ENCODE peak calls at places on chromosomes 16 and 17, in six cellular contexts. O is endothelial cell of umbilical vein, X is IMR-90, B is BE2C, S is endodermal cell, F is left ventricle myocardium inferior. D is an unnamed sample.

GRCh38 chr17:1787301-1787902 is 25.5 kb downstream of the SERPINF1 start:
- DNase-seq in O (peak; percentile 88), X (peak; percentile 96), B (peak; percentile 71), S (no peak), F (peak; percentile 46), D (no peak)

GRCh38 chr17:65892912-65893377 is 299.0 kb downstream of the CEP112 start:
- DNase-seq in O (no peak), X (no peak), B (no peak), S (no peak), F (no peak), D (no peak)

GRCh38 chr16:29862383-29862883 is 593 bp downstream of the CDIPT start:
- DNase-seq in O (peak; percentile 44), X (no peak), B (no peak), S (no peak), F (peak; percentile 24), D (no peak)

GRCh38 chr17:38912221-38912813 is 13.1 kb upstream of the LASP1NB start:
- DNase-seq in O (no peak), X (no peak), B (peak; percentile 91), S (peak; percentile 40), F (peak; percentile 80), D (peak; percentile 27)

GRCh38 chr17:66357037-66357436 is 54.6 kb downstream of the PRKCA start:
- DNase-seq in O (no peak), X (peak; percentile 45), B (peak; percentile 24), S (no peak), F (no peak), D (no peak)

GRCh38 chr17:40316571-40317344 is 7.8 kb downstream of the RARA start:
- DNase-seq in O (peak; percentile 54), X (peak; percentile 75), B (peak; percentile 70), S (peak; percentile 92), F (peak; percentile 78), D (peak; percentile 91)

GRCh38 chr16:89280546-89281188 is 63.2 kb downstream of the ZNF778 start:
- DNase-seq in O (no peak), X (no peak), B (no peak), S (no peak), F (no peak), D (no peak)

GRCh38 chr16:87186440-87186839 is 130.8 kb downstream of the C16orf95 start:
- DNase-seq in O (peak; percentile 50), X (no peak), B (no peak), S (no peak), F (no peak), D (peak; percentile 82)

GRCh38 chr17:80364091-80364691 is 50.8 kb upstream of the ENDOV start:
- DNase-seq in O (no peak), X (no peak), B (peak; percentile 67), S (peak; percentile 87), F (no peak), D (peak; percentile 82)

GRCh38 chr16:28872952-28873351 is 5.3 kb upstream of the ATP2A1 start:
- DNase-seq in O (no peak), X (no peak), B (no peak), S (no peak), F (no peak), D (peak; percentile 62)

GRCh38 chr17:55931448-55931847 is 180.6 kb downstream of the PCTP start:
- DNase-seq in O (no peak), X (no peak), B (no peak), S (no peak), F (no peak), D (no peak)

GRCh38 chr16:75261590-75262078 is 10.2 kb upstream of the BCAR1 start:
- DNase-seq in O (no peak), X (no peak), B (no peak), S (no peak), F (no peak), D (peak; percentile 52)

GRCh38 chr16:65700599-65700998 is 578.7 kb upstream of the CDH11 start:
- DNase-seq in O (no peak), X (no peak), B (no peak), S (no peak), F (no peak), D (no peak)

GRCh38 chr17:29838961-29839360 is 91.1 kb downstream of the SSH2 start:
- DNase-seq in O (no peak), X (peak; percentile 44), B (peak; percentile 60), S (peak; percentile 82), F (no peak), D (peak; percentile 60)

GRCh38 chr17:29837531-29837930 is 92.5 kb downstream of the SSH2 start:
- DNase-seq in O (no peak), X (no peak), B (no peak), S (no peak), F (no peak), D (no peak)

GRCh38 chr17:29836643-29837042 is 93.4 kb downstream of the SSH2 start:
- DNase-seq in O (no peak), X (peak; percentile 38), B (no peak), S (no peak), F (no peak), D (no peak)

GRCh38 chr17:29833801-29834200 is 96.2 kb downstream of the SSH2 start:
- DNase-seq in O (no peak), X (no peak), B (no peak), S (no peak), F (no peak), D (no peak)

DNA sequence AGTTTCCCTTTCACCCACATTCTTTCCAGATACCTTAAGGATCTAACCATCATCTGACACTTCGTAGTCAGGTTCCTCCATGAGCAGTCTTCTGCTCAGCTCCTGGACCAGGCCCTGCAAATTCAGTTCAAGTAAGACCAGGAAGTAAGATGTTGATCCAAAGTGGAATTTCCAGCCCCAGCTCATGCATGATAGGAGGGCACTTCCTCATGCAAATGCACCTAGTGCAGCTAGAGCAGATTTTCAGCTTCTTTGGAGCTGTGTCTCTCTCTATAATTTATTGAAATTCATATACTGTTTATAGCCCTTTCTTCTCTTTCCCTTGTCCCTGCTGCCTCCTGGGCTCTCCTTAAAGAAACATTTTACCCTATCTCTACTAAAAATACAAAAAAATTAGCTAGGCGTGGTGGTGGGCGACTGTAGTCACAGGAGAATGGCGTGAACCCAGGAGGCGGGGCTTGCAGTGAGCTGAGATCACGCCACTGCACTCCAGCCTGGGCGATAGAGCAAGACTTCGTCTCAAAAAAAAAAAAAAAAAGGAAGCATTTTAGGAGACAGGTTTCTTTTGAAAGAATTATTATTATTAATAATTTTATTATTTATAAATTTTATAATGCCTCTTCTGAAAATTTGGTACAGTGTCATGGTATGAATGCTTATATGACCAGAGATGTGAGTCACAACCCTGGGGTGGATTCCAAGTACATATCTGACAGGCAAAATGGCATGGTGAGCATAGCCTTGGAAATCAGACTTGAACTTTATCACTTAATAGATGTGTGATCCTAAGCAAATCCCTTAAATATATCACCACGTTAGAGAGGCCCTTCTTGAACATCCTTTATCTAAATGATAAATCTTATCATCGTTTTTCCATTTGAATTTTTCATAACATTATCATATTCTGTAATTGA is 94.3 kb downstream of the SSH2 start:
- DNase-seq in O (no peak), X (peak; percentile 73), B (no peak), S (no peak), F (no peak), D (peak; percentile 30)
- H3K4me3 ChIP-seq in O (no peak overlapping the region), X (no peak overlapping the region), B (no peak overlapping the region), S (no peak overlapping the region), F (no peak overlapping the region), D (no peak overlapping the region)

GRCh38 chr16:15757075-15757386 is 99.8 kb downstream of the MYH11 start:
- DNase-seq in O (no peak), X (no peak), B (no peak), S (no peak), F (no peak), D (no peak)

GRCh38 chr16:15759070-15759469 is 97.8 kb downstream of the MYH11 start:
- DNase-seq in O (no peak), X (no peak), B (no peak), S (no peak), F (no peak), D (no peak)

GRCh38 chr16:15760129-15760528 is 96.7 kb downstream of the MYH11 start:
- DNase-seq in O (no peak), X (no peak), B (no peak), S (no peak), F (no peak), D (no peak)

GRCh38 chr16:15754821-15755534 is 101.8 kb downstream of the MYH11 start:
- DNase-seq in O (no peak), X (no peak), B (no peak), S (no peak), F (no peak), D (no peak)

DNA sequence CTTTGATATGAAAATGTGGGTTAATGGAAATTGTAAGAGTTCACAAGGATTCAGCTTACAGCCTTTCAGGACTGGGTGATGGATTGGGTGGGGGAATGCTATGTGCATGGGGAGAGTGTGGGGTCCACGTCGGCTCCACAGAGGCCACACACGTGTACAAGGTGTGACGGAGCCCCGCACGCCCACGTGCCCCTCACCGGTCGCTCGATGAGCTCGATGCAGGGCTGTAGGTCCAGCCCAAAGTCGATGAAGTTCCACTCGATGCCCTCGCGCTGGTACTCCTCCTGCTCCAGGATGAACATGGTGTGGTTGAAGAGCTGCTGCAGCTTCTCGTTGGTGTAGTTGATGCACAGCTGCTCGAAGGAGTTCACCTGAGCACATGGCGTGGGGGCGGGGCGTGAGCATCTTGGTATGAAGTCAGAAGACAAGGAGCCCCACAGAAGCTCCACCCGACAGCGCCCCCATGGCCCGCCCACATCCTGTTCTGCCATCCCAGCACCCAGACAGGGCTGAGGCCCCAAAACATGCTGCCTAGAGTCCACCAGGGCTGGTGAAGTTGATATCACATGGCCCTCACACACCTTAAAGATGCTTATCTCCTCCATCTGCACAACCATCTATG is 99.1 kb downstream of the MYH11 start:
- DNase-seq in O (no peak), X (no peak), B (no peak), S (no peak), F (no peak), D (peak; percentile 43)
- H3K36me3 ChIP-seq in O (no peaks in the 10 kb centered on the region), X (no peaks in the 10 kb centered on the region), B (no peaks in the 10 kb centered on the region), S (no peaks in the 10 kb centered on the region), F (no peaks in the 10 kb centered on the region), D (no peaks in the 10 kb centered on the region)

GRCh38 chr17:50637829-50638571 is 3.3 kb downstream of the ABCC3 start:
- DNase-seq in O (no peak), X (no peak), B (no peak), S (no peak), F (no peak), D (no peak)
- H3K27me3 ChIP-seq in O (no peaks in the 10 kb centered on the region), X (peaks cover 5% of the 10 kb centered on the region), B (peaks cover 14% of the 10 kb centered on the region), S (peaks cover 55% of the 10 kb centered on the region), F (peaks cover 47% of the 10 kb centered on the region), D (peaks cover 41% of the 10 kb centered on the region)

GRCh38 chr16:4768549-4769305 is 1.8 kb upstream of the ZNF500 start:
- DNase-seq in O (peak; percentile 95), X (peak; percentile 92), B (peak; percentile 98), S (peak; percentile 99), F (peak; percentile 99), D (peak; percentile 99)

GRCh38 chr16:4771646-4772045 is 4.7 kb upstream of the ZNF500 start:
- DNase-seq in O (no peak), X (no peak), B (no peak), S (no peak), F (no peak), D (no peak)

GRCh38 chr16:4767872-4768548 is 1.0 kb upstream of the ZNF500 start:
- DNase-seq in O (no peak), X (peak; percentile 13), B (no peak), S (no peak), F (no peak), D (no peak)

GRCh38 chr16:4766875-4767628 is at the start of gene ZNF500:
- DNase-seq in O (peak; percentile 97), X (peak; percentile 95), B (peak; percentile 99), S (peak; percentile 100), F (peak; percentile 99), D (peak; percentile 99)

DNA sequence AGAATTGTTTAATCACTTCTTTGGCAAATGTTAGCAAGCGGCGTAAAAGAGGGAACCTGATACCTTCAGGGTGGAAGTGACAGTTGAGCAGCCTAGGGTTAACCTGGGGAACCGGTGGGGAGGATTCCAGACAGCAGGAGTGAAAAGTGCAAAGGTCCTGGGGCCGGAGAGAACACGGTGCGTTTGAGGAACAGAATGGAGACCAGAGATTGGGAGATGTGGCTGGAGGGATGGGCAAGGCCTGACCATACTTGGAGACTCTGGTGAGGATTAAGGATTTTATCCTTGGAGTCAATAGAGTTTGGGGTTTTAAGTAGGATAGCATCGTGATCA is 2.3 kb upstream of the ZNF500 start:
- DNase-seq in O (no peak), X (no peak), B (no peak), S (no peak), F (no peak), D (no peak)
- H3K4me3 ChIP-seq in O (no peak overlapping the region), X (no peak overlapping the region), B (peak overlapping the region; percentile 70), S (peak overlapping the region; percentile 73), F (peak overlapping the region; percentile 86), D (no peak overlapping the region)